ENCODE peak calls at places on chromosome 3, in ten cellular contexts. M, N, K, U, H, X, E, L, G and Q are unnamed samples.

GRCh38 chr3:184382326-184383032 is 2.6 kb downstream of the CHRD start:
- DNase-seq in X (no peak), M (no peak), E (no peak), N (no peak), L (no peak), H (no peak), G (no peak), K (no peak), U (no peak), Q (no peak)

GRCh38 chr3:124767691-124768090 is 37.4 kb downstream of the UMPS start:
- DNase-seq in K (no peak), E (no peak), N (no peak), L (no peak), G (peak; percentile 18), X (no peak), H (no peak), M (no peak), U (no peak), Q (no peak)

GRCh38 chr3:143586565-143586964 is 261.7 kb downstream of the SLC9A9 start:
- DNase-seq in G (no peak), K (no peak), E (no peak), X (no peak), H (no peak), M (no peak), U (no peak), L (no peak), N (no peak), Q (no peak)

GRCh38 chr3:120181632-120182031 is 87.4 kb upstream of the GSK3B start:
- DNase-seq in X (no peak), G (no peak), E (no peak), L (no peak), H (no peak), K (no peak), M (no peak), N (no peak), U (no peak), Q (no peak)

GRCh38 chr3:159273608-159274007 is 471.8 kb downstream of the MFSD1 start:
- DNase-seq in H (no peak), E (peak; percentile 73), G (no peak), X (peak; percentile 84), M (no peak), U (no peak), L (no peak), N (peak; percentile 28), K (peak; percentile 21), Q (no peak)

GRCh38 chr3:49940667-49941249 is 808 bp downstream of the RBM6 start:
- DNase-seq in M (no peak), X (no peak), H (no peak), U (no peak), N (no peak), L (no peak), E (no peak), G (no peak), K (no peak), Q (no peak)

GRCh38 chr3:166473501-166473900 is 636.3 kb upstream of the BCHE start:
- DNase-seq in E (no peak), X (no peak), M (no peak), U (no peak), G (no peak), H (no peak), N (no peak), L (no peak), K (no peak), Q (no peak)

GRCh38 chr3:18868911-18869689 is 279.2 kb upstream of the KCNH8 start:
- DNase-seq in M (no peak), L (no peak), G (no peak), E (no peak), H (no peak), U (no peak), N (no peak), X (no peak), K (no peak), Q (no peak)

GRCh38 chr3:169363318-169363717 is 300.2 kb downstream of the MECOM start:
- DNase-seq in N (no peak), E (no peak), K (no peak), L (no peak), H (no peak), X (no peak), U (no peak), M (no peak), G (no peak), Q (no peak)

GRCh38 chr3:139797724-139798343 is 120.1 kb upstream of the NMNAT3 start:
- DNase-seq in M (peak; percentile 0), X (peak; percentile 74), E (peak; percentile 23), L (no peak), U (no peak), G (no peak), K (peak; percentile 20), H (no peak), N (peak; percentile 22), Q (no peak)

GRCh38 chr3:171844873-171845272 is 1.7 kb downstream of the TMEM212 start:
- DNase-seq in N (no peak), E (no peak), H (no peak), L (no peak), U (no peak), G (no peak), M (no peak), X (no peak), K (no peak), Q (no peak)

GRCh38 chr3:160003520-160004128 is 15.0 kb downstream of the IL12A start:
- DNase-seq in N (peak; percentile 38), M (no peak), L (peak; percentile 38), X (peak; percentile 83), H (no peak), U (peak; percentile 39), K (peak; percentile 68), G (peak; percentile 55), E (peak; percentile 79), Q (no peak)

GRCh38 chr3:57675530-57675929 is 17.3 kb downstream of the DENND6A start:
- DNase-seq in U (no peak), X (no peak), G (no peak), L (no peak), K (no peak), E (no peak), M (no peak), N (no peak), H (no peak), Q (no peak)

GRCh38 chr3:185316740-185317407 is 46.1 kb upstream of the MAP3K13 start:
- DNase-seq in L (no peak), H (no peak), U (no peak), K (no peak), M (no peak), X (no peak), G (no peak), N (no peak), E (peak; percentile 26), Q (no peak)

GRCh38 chr3:16427309-16427965 is 86.1 kb downstream of the RFTN1 start:
- DNase-seq in N (peak; percentile 57), X (no peak), K (no peak), U (no peak), L (no peak), G (no peak), M (peak; percentile 89), E (no peak), H (no peak), Q (no peak)
- H3K27ac ChIP-seq in N (no peak overlapping the region), X (no peak overlapping the region), K (peak overlapping the region; percentile 35), U (no peak overlapping the region), L (peak overlapping the region; percentile 8), G (no peak overlapping the region), M (peak overlapping the region; percentile 93), E (no peak overlapping the region), H (no peak overlapping the region), Q (no peak overlapping the region)

DNA sequence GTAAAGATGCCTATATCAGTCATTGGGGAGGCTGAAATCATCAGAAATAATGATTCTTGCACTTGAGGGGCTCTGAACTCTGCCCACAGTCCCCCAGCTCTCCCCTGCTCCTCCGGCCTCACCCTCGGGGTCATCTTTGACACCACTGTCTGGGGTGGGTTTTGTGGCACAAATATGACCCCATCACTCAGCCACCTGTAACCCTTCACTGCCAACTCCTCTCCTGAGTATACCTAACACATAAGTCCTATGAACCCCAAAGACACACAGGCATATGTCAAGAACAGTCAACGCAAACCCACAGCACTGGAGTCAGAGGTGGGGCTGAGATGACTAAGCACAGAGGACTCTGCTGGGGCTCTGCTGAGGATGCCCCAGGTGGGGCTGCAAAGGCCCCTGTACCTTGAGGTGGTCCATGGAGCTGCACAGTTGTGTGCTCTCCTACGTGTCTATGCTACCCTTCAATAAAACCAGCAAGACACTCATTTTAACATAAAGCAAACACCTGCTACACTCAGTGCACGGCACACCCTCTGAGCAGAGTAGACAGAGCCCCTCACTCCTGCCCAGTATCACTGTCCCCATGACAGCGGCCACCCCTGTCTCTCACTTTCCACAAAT is 29.9 kb downstream of the SLC41A3 start:
- DNase-seq in H (no peak), G (no peak), M (no peak), X (no peak), U (no peak), E (no peak), K (no peak), L (no peak), N (no peak), Q (no peak)
- H3K27ac ChIP-seq in H (no peak overlapping the region), G (no peak overlapping the region), M (no peak overlapping the region), X (no peak overlapping the region), U (no peak overlapping the region), E (no peak overlapping the region), K (no peak overlapping the region), L (no peak overlapping the region), N (no peak overlapping the region), Q (no peak overlapping the region)

GRCh38 chr3:151268267-151269235 is 9.8 kb downstream of the P2RY14 start:
- DNase-seq in X (no peak), N (no peak), H (no peak), E (no peak), M (no peak), K (no peak), U (no peak), L (no peak), G (no peak), Q (no peak)
- H3K27ac ChIP-seq in X (no peak overlapping the region), N (no peak overlapping the region), H (no peak overlapping the region), E (no peak overlapping the region), M (no peak overlapping the region), K (no peak overlapping the region), U (no peak overlapping the region), L (peak overlapping the region; percentile 35), G (no peak overlapping the region), Q (no peak overlapping the region)

DNA sequence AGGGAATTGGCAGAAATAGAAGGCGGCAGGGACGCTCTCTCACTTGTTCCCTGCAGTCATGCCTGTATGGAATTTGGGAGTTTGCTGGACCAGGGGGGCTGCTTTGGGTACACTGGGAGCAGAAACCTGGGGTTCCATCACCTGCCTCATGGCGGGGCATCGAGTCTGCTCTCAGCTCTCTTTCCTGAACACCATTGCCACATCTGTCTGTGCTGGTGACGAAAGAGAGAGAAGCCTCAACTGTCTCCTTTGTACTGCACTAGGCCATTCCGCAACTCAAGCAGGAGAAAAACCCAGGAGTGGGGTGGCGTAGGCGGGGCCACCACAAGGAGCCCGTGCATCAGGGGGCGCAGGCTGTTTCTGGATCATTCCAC is 14.0 kb downstream of the TMEM158 start:
- DNase-seq in H (no peak), K (no peak), U (no peak), L (no peak), N (no peak), X (peak; percentile 49), M (no peak), G (no peak), E (no peak), Q (no peak)
- H3K27ac ChIP-seq in H (no peak overlapping the region), K (no peak overlapping the region), U (no peak overlapping the region), L (no peak overlapping the region), N (peak overlapping the region; percentile 74), X (no peak overlapping the region), M (peak overlapping the region; percentile 39), G (no peak overlapping the region), E (no peak overlapping the region), Q (no peak overlapping the region)